ENCODE peak calls at places on chromosomes 3 and 15, in four cellular contexts. One of them, this sample, is unnamed.

GRCh38 chr3:128867200-128868125 is 12.0 kb upstream of the ACAD9 start:
- DNase-seq in HepG2: no peak
- DNase-seq in HCT116: no peak
- DNase-seq in H1: no peak
- DNase-seq in this sample: no peak

GRCh38 chr3:155232605-155233004 is 60.9 kb downstream of the STRIT1 start:
- DNase-seq in HepG2: no peak
- DNase-seq in HCT116: peak; percentile 54
- DNase-seq in H1: no peak
- DNase-seq in this sample: peak; percentile 41

GRCh38 chr3:31610700-31611275 is 78.1 kb downstream of the STT3B start:
- DNase-seq in HepG2: peak; percentile 23
- DNase-seq in HCT116: peak; percentile 10
- DNase-seq in H1: no peak
- DNase-seq in this sample: peak; percentile 18

GRCh38 chr15:39427705-39428104 is 153.2 kb upstream of the THBS1 start:
- DNase-seq in HepG2: peak; percentile 62
- DNase-seq in HCT116: no peak
- DNase-seq in H1: no peak
- DNase-seq in this sample: peak; percentile 46

GRCh38 chr15:67998599-67999122 is 55.5 kb upstream of the PIAS1 start:
- DNase-seq in HepG2: no peak
- DNase-seq in HCT116: no peak
- DNase-seq in H1: no peak
- DNase-seq in this sample: no peak

GRCh38 chr3:124850633-124851032 is 36.5 kb downstream of the ITGB5 start:
- DNase-seq in HepG2: no peak
- DNase-seq in HCT116: no peak
- DNase-seq in H1: no peak
- DNase-seq in this sample: no peak

GRCh38 chr15:44883219-44883900 is 73.1 kb upstream of the TERB2 start:
- DNase-seq in HepG2: no peak
- DNase-seq in HCT116: no peak
- DNase-seq in H1: no peak
- DNase-seq in this sample: no peak

GRCh38 chr15:33084661-33085060 is 109.9 kb downstream of the FMN1 start:
- DNase-seq in HepG2: no peak
- DNase-seq in HCT116: no peak
- DNase-seq in H1: no peak
- DNase-seq in this sample: no peak

GRCh38 chr15:74683758-74684157 is 12.1 kb downstream of the EDC3 start:
- DNase-seq in HepG2: no peak
- DNase-seq in HCT116: no peak
- DNase-seq in H1: no peak
- DNase-seq in this sample: no peak

GRCh38 chr3:171001957-171002694 is 24.4 kb downstream of the SLC2A2 start:
- DNase-seq in HepG2: peak; percentile 100
- DNase-seq in HCT116: no peak
- DNase-seq in H1: no peak
- DNase-seq in this sample: no peak

GRCh38 chr15:29822685-29823459 is 604 bp upstream of the TJP1 start:
- DNase-seq in HepG2: peak; percentile 66
- DNase-seq in HCT116: peak; percentile 52
- DNase-seq in H1: no peak
- DNase-seq in this sample: no peak

GRCh38 chr3:126447456-126448106 is 28.1 kb downstream of the ZXDC start:
- DNase-seq in HepG2: no peak
- DNase-seq in HCT116: no peak
- DNase-seq in H1: no peak
- DNase-seq in this sample: no peak
- TF ChIP-seq FOSL1 in HepG2: no peak
- TF ChIP-seq FOSL1 in HCT116: no peak
- TF ChIP-seq FOSL1 in H1: no peak
- TF ChIP-seq FOSL1 in this sample: no peak

GRCh38 chr3:115836944-115837343 is 213.6 kb downstream of the GAP43 start:
- DNase-seq in HepG2: no peak
- DNase-seq in HCT116: peak; percentile 28
- DNase-seq in H1: no peak
- DNase-seq in this sample: peak; percentile 7
- TF ChIP-seq FOSL1 in HepG2: no peak
- TF ChIP-seq FOSL1 in HCT116: no peak
- TF ChIP-seq FOSL1 in H1: no peak
- TF ChIP-seq FOSL1 in this sample: no peak

GRCh38 chr3:22383285-22383684 is 632.3 kb upstream of the ZNF385D start:
- DNase-seq in HepG2: no peak
- DNase-seq in HCT116: no peak
- DNase-seq in H1: no peak
- DNase-seq in this sample: no peak
- TF ChIP-seq FOSL1 in HepG2: no peak
- TF ChIP-seq FOSL1 in HCT116: no peak
- TF ChIP-seq FOSL1 in H1: no peak
- TF ChIP-seq FOSL1 in this sample: no peak

DNA sequence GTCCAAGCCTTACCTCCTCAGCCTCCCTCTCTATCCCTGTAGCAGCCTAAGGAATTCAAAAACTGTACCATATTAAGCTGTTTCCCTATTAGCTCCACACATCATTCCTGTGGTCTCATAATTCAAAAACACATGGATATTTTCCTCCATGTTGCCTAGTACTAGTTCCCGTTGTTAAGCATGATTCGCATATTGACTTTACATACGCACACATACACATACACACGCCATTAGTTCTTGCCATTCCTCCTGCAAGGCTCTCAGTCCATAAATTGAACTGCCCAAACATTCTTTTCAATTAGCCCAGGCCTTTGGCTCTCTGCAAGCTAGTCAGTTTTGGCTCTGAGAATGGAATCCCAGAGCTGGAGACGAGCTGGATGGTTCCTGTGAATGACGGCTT is 57.1 kb upstream of the RAD18 start:
- DNase-seq in HepG2: no peak
- DNase-seq in HCT116: no peak
- DNase-seq in H1: no peak
- DNase-seq in this sample: no peak
- TF ChIP-seq FOSL1 in HepG2: no peak
- TF ChIP-seq FOSL1 in HCT116: no peak
- TF ChIP-seq FOSL1 in H1: no peak
- TF ChIP-seq FOSL1 in this sample: no peak

DNA sequence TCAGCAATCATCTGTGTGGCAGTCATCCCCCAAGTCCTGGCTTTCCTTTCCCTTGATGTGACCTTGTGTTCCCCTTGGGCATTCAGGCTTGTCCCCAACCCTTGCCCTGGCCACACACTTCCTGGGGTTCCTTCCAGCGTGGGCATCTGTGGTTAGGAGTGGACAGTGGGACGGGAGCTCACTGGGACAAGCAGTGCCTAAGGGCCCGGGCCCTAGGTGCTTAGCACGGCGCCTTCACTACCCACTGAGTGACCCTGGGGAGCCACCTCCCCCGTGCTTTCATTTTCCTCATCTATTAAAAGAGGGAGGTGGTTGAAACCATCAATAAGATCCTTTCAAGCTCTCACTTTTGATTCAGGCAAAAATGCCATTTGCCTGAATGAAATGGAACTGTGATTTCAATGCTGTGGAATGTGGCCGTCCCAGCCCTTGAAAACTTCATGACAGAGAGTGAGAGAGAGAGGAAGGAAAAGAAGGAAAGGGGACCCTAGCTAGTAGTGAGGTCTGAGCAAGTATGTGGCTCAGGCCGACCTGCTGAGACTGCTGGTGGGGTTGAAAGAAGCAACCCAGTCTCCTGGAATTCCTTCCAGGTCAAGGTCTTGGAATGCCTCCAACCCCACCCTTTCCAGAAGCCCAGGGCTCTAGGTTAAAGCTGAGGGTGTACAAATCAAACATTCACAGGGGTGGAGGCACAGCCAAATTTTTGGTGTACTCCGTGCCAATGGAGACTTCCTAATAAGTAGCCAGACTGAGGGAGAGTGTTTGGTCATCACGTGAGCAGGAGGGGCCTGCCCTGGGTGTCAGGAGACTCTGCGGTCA is 302.9 kb downstream of the TLE3 start:
- DNase-seq in HepG2: no peak
- DNase-seq in HCT116: peak; percentile 4
- DNase-seq in H1: no peak
- DNase-seq in this sample: no peak
- TF ChIP-seq FOSL1 in HepG2: no peak
- TF ChIP-seq FOSL1 in HCT116: no peak
- TF ChIP-seq FOSL1 in H1: no peak
- TF ChIP-seq FOSL1 in this sample: no peak

DNA sequence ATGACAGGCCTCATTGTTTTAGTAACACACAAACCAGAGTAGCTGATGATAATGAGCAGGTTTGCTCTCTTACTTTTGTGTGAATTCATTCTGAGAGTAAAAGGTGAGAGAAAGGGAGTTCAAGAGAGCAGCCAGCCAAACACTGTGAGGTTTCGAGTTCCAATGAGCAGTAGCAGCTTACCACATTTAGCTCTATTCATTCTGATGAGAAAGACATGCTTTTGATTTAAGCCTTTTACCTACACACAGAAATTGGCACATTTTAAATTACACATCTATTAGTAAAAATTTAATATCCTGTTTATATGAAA is 28.0 kb downstream of the GLDN start:
- DNase-seq in HepG2: no peak
- DNase-seq in HCT116: no peak
- DNase-seq in H1: no peak
- DNase-seq in this sample: no peak
- TF ChIP-seq FOSL1 in HepG2: no peak
- TF ChIP-seq FOSL1 in HCT116: no peak
- TF ChIP-seq FOSL1 in H1: no peak
- TF ChIP-seq FOSL1 in this sample: no peak

DNA sequence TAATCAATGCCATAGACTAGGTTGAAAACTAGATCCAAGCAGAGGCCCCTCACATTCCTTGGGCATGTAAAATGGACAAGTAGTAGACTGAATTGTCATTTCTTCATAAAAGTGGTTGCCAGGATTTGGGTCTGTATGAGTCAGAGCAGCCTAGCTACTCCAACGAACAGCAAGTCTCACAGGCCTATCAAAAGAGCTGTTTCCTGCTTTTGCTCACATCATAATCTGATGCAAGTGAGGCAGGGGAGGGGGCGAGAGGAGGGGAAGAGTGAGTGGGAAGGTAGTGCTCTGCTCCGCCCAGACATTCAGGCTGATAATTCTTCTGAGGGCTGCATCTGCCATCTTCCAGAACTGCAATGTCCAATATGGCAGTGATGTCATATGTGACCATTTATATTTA is 228.9 kb upstream of the PRICKLE2 start:
- DNase-seq in HepG2: no peak
- DNase-seq in HCT116: no peak
- DNase-seq in H1: no peak
- DNase-seq in this sample: no peak
- TF ChIP-seq FOSL1 in HepG2: no peak
- TF ChIP-seq FOSL1 in HCT116: no peak
- TF ChIP-seq FOSL1 in H1: no peak
- TF ChIP-seq FOSL1 in this sample: no peak